ENCODE peak calls at places on chromosomes 1 and 21, in nine cellular contexts. I is spleen, T is HFF-Myc, H is PC-3, W is heart left ventricle, Z is astrocyte of the spinal cord, U is transverse colon, R is H9, F is MCF 10A. C is an unnamed sample.

GRCh38 chr1:115648717-115649691 is 7.2 kb downstream of the VANGL1 start:
- DNase-seq in I (no peak), T (no peak), H (no peak), W (no peak), Z (peak; percentile 26), U (no peak), R (peak; percentile 37), F (no peak), C (no peak)

GRCh38 chr1:243378666-243379065 is 122.8 kb downstream of the SDCCAG8 start:
- DNase-seq in I (no peak), T (no peak), H (no peak), W (no peak), Z (no peak), U (no peak), R (no peak), F (no peak), C (no peak)

GRCh38 chr1:155978325-155978972 is at the start of gene ARHGEF2:
- DNase-seq in I (peak; percentile 98), T (no peak), H (peak; percentile 71), W (peak; percentile 91), Z (peak; percentile 65), U (peak; percentile 89), R (peak; percentile 94), F (peak; percentile 89), C (no peak)

GRCh38 chr1:229184066-229184465 is 86.8 kb upstream of the RAB4A start:
- DNase-seq in I (no peak), T (no peak), H (no peak), W (no peak), Z (no peak), U (no peak), R (no peak), F (no peak), C (no peak)

GRCh38 chr21:46550511-46550941 is 54.4 kb downstream of the S100B start:
- DNase-seq in I (no peak), T (no peak), H (no peak), W (no peak), Z (no peak), U (no peak), R (no peak), F (no peak), C (no peak)

GRCh38 chr1:231584117-231584516 is 42.5 kb upstream of the DISC1 start:
- DNase-seq in I (no peak), T (no peak), H (peak; percentile 86), W (no peak), Z (peak; percentile 68), U (no peak), R (no peak), F (peak; percentile 73), C (no peak)

GRCh38 chr1:156571261-156571958 is 955 bp downstream of the IQGAP3 start:
- DNase-seq in I (no peak), T (peak; percentile 91), H (peak; percentile 77), W (no peak), Z (peak; percentile 87), U (no peak), R (no peak), F (peak; percentile 61), C (peak; percentile 83)

GRCh38 chr1:175839678-175840669 is 96.6 kb upstream of the TNR start:
- DNase-seq in I (no peak), T (no peak), H (peak; percentile 70), W (no peak), Z (no peak), U (peak; percentile 42), R (no peak), F (peak; percentile 67), C (no peak)

GRCh38 chr1:45306319-45306718 is 20.4 kb upstream of the HPDL start:
- DNase-seq in I (no peak), T (no peak), H (peak; percentile 36), W (no peak), Z (no peak), U (no peak), R (no peak), F (no peak), C (no peak)

GRCh38 chr1:185843297-185843869 is 109.2 kb downstream of the HMCN1 start:
- DNase-seq in I (no peak), T (no peak), H (no peak), W (no peak), Z (no peak), U (no peak), R (no peak), F (no peak), C (no peak)

GRCh38 chr1:53485478-53486394 is 26.5 kb downstream of the DMRTB1 start:
- DNase-seq in I (peak; percentile 88), T (peak; percentile 59), H (peak; percentile 80), W (peak; percentile 73), Z (peak; percentile 79), U (peak; percentile 72), R (peak; percentile 90), F (peak; percentile 79), C (peak; percentile 44)

GRCh38 chr1:206788487-206789050 is 16.3 kb upstream of the IL10 start:
- DNase-seq in I (no peak), T (no peak), H (no peak), W (no peak), Z (no peak), U (no peak), R (no peak), F (no peak), C (no peak)

GRCh38 chr21:20443558-20444155 is 554.6 kb upstream of the NCAM2 start:
- DNase-seq in I (no peak), T (no peak), H (peak; percentile 61), W (no peak), Z (no peak), U (no peak), R (no peak), F (peak; percentile 44), C (no peak)

GRCh38 chr1:5994713-5995621 is 2.7 kb upstream of the NPHP4 start:
- DNase-seq in I (peak; percentile 90), T (no peak), H (no peak), W (no peak), Z (no peak), U (peak; percentile 39), R (no peak), F (no peak), C (no peak)

GRCh38 chr1:81254068-81254467 is 546.7 kb upstream of the ADGRL2 start:
- DNase-seq in I (no peak), T (no peak), H (no peak), W (no peak), Z (no peak), U (no peak), R (no peak), F (no peak), C (no peak)

DNA sequence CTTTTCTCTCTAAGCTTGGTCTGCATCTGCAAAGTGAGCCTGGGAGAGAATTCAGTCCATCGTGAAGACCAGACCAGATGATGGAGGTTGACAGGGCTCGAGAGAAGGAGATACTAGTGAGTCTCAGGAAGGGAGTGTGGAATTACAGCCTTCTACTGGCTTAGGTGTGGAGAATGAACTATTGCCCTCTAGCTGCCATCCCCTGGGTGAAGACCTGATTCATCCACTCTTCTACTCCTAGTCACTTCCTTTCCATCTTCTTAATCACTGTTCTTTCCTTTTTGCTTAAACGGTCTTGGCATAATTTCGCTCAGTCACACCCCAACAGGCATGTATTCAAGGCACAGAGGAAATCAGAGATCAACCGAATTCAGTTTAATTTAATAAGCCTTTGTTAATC is 34.0 kb upstream of the HSD17B7 start:
- DNase-seq in I (no peak), T (peak; percentile 21), H (peak; percentile 65), W (no peak), Z (no peak), U (no peak), R (no peak), F (peak; percentile 33), C (no peak)
- TF ChIP-seq CTCF in I (no peak), T (no peak), H (peak; percentile 55), W (no peak), Z (no peak), U (no peak), R (peak; percentile 26), F (no peak), C (no peak)

DNA sequence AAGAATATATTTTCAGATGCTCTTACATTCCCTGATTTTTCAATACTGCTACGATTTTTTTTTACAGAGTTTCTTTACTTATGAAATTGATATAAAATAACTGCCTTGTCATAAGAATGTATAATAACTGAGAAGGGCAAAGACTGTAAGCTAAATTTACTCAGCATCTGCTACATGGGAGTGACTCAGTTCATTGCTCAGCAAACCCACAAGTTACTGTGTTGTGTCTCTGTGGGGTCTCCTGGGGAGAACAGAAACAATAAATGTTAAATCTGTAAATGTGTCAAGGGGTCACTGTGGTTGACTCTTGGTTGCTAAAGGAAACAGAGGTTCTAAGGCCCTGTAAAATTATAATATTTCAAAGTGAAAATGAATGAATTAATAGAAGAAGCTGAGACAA is 210.3 kb upstream of the CACYBP start:
- DNase-seq in I (no peak), T (peak; percentile 33), H (peak; percentile 38), W (no peak), Z (peak; percentile 91), U (no peak), R (no peak), F (peak; percentile 31), C (peak; percentile 14)
- TF ChIP-seq CTCF in I (no peak), T (no peak), H (no peak), W (no peak), Z (no peak), U (no peak), R (no peak), F (no peak), C (no peak)

DNA sequence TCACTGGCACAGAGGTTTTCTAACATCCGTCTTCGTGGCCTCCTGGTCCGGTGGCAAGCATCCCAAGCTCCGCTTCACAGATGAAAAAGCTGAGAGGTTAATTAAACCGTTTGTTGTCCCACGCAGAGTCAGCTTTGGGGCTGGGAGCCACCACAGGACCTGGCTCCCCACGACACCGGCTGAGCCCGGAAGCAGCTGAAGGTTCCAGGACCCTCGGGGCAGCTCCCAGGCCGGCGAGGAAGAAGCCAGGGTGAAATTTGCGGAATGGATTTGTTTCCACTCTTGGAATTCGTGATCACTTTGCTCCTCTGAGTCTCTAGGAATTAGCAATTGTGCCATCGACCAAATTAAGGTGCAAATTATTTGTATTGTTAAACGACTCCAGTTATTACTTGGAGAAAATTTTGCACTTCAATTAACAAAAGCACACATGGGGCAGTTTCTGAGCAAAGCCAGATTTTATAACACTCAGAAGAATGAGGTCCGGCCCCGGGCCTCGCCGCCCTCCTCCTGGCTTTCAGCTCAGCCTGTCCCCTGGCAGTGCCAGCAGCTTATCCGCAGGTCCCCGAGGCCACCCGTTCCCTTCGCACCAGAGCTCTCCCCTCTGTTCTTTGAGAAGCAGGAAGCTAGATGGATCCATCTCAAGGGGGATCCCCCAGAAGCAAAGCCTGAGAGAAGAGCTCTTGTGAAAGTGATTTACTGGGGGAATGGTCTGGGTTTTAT is 69.1 kb downstream of the SIK1 start:
- DNase-seq in I (no peak), T (no peak), H (no peak), W (no peak), Z (no peak), U (no peak), R (no peak), F (no peak), C (no peak)
- TF ChIP-seq CTCF in I (no peak), T (no peak), H (no peak), W (no peak), Z (no peak), U (no peak), R (no peak), F (no peak), C (no peak)

DNA sequence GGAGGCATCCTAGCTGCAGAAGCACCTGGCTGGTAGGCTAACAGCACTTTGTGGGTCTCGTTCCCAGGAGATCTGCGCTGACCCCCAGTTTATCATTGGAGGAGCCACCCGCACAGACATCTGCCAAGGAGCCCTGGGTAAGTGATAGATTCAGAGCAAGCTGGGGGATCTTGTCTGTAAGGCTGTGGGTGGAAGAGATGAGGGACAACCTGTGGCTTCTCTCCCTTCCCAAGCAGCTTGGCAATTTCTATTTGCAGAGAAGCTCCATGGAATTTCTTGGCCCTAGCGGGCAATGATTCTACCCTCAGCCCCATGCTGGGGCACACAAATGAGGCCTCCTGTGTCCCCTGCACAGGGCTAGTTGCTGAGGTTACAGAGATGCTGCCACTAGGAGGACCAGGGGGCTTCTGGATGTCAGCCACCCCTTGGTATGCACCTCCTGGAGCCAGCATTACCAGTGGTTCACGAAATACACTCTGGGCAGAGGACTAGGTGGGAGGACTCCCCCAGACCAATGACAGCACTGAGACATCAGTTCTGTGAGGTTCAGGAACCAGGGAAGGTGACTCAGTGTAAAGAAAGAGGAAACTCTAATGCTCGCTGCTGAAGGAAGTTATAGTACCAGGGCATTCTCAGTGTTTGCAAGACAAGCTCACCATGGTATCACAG is 5.5 kb downstream of the CAPN2 start:
- DNase-seq in I (no peak), T (no peak), H (peak; percentile 62), W (no peak), Z (no peak), U (no peak), R (no peak), F (no peak), C (no peak)
- TF ChIP-seq CTCF in I (no peak), T (no peak), H (no peak), W (no peak), Z (no peak), U (no peak), R (no peak), F (no peak), C (no peak)

C was measured in AG09319.